ENCODE peak calls at places on chromosome 6, in five cellular contexts. R is SJSA1, M is Peyer's patch, D is thoracic aorta, E is HCT116. Y is an unnamed sample.

GRCh38 chr6:108872001-108872974 is 24.1 kb downstream of the ARMC2 start:
- DNase-seq in R (peak; percentile 13), M (peak; percentile 47), D (no peak), E (no peak), Y (no peak)

GRCh38 chr6:84860954-84861353 is 96.6 kb upstream of the TBX18 start:
- DNase-seq in R (no peak), M (no peak), D (no peak), E (no peak), Y (no peak)

GRCh38 chr6:46293641-46294316 is 123.0 kb upstream of the ENPP5 start:
- DNase-seq in R (no peak), M (no peak), D (no peak), E (no peak), Y (no peak)

GRCh38 chr6:113859349-113860164 is 2.4 kb downstream of the MARCKS start:
- DNase-seq in R (peak; percentile 66), M (no peak), D (no peak), E (no peak), Y (no peak)

GRCh38 chr6:28982476-28983266 is 22.4 kb downstream of the ZNF311 start:
- DNase-seq in R (no peak), M (no peak), D (no peak), E (no peak), Y (peak; percentile 77)

GRCh38 chr6:133286765-133287164 is 45.6 kb downstream of the EYA4 start:
- DNase-seq in R (no peak), M (no peak), D (no peak), E (no peak), Y (peak; percentile 12)

GRCh38 chr6:26104457-26105108 is 17.4 kb downstream of the HFE start:
- DNase-seq in R (no peak), M (no peak), D (no peak), E (peak; percentile 36), Y (no peak)

GRCh38 chr6:140193269-140193668 is 818.8 kb upstream of the CITED2 start:
- DNase-seq in R (no peak), M (no peak), D (no peak), E (no peak), Y (no peak)

GRCh38 chr6:48078092-48078491 is 32.9 kb downstream of the PTCHD4 start:
- DNase-seq in R (no peak), M (no peak), D (no peak), E (no peak), Y (no peak)

GRCh38 chr6:44001318-44001868 is 125.9 kb downstream of the MRPL14 start:
- DNase-seq in R (no peak), M (no peak), D (no peak), E (peak; percentile 54), Y (no peak)

GRCh38 chr6:93017213-93017612 is 402.1 kb downstream of the EPHA7 start:
- DNase-seq in R (no peak), M (no peak), D (no peak), E (no peak), Y (peak; percentile 26)

GRCh38 chr6:148928811-148929210 is 182.0 kb downstream of the UST start:
- DNase-seq in R (no peak), M (no peak), D (no peak), E (no peak), Y (peak; percentile 75)

GRCh38 chr6:56288347-56288746 is 41.0 kb upstream of the COL21A1 start:
- DNase-seq in R (no peak), M (no peak), D (no peak), E (no peak), Y (no peak)

GRCh38 chr6:5090603-5091002 is 5.5 kb downstream of the PPP1R3G start:
- DNase-seq in R (no peak), M (no peak), D (no peak), E (no peak), Y (no peak)

GRCh38 chr6:169884158-169884557 is 132.7 kb downstream of the ERMARD start:
- DNase-seq in R (no peak), M (no peak), D (no peak), E (no peak), Y (no peak)

GRCh38 chr6:40854592-40854991 is 184.4 kb downstream of the UNC5CL start:
- DNase-seq in R (no peak), M (no peak), D (no peak), E (no peak), Y (no peak)

DNA sequence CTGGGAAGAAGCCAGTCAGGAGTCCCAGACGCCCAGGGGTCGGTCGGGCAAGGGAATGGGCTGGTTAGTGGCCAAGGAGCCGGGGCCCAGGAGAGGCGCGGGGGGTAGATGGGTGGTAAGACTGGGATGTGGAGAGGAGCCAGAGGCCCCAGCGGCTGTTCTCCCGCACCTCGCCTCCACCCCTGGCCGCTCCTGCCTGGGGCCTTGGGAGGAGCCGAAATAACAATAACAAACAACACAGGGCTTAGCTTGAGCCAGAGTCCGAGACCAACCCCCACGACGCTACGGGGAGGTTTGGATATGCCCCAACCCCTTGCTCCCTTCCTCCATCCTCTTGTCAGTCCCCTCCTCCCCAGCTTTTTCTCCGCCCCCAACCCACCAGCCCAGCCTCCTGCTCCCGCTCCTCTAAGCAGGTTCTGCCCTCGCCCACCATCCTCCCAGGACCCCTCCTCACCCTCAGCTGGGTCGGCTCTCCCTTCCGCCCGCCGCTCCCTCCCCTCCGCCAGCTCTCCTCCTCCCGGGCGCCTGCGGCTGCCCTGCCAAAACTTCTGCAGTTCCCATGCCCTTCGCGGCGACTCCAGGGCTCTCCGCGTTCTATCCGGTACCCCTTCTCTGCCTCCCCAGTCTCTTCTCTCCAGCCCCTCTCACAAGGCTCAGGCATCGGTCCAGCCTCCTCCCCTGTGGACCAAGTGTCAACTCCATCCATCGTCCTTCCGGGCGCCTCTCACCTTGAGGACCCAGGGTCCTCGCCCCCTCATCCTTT is 1.1 kb downstream of the RNF39 start:
- DNase-seq in R (no peak), M (no peak), D (no peak), E (no peak), Y (peak; percentile 53)
- H3K27me3 ChIP-seq in R (peaks cover 64% of the 10 kb centered on the region), M (no peaks in the 10 kb centered on the region), D (peaks cover 17% of the 10 kb centered on the region), E (no peaks in the 10 kb centered on the region), Y (no peaks in the 10 kb centered on the region)

GRCh38 chr6:7041511-7042026 is 66.2 kb upstream of the RREB1 start:
- DNase-seq in R (no peak), M (no peak), D (no peak), E (no peak), Y (no peak)

GRCh38 chr6:7033202-7033601 is 74.6 kb upstream of the RREB1 start:
- DNase-seq in R (no peak), M (no peak), D (no peak), E (no peak), Y (no peak)

GRCh38 chr6:7034055-7034454 is 73.7 kb upstream of the RREB1 start:
- DNase-seq in R (no peak), M (no peak), D (no peak), E (no peak), Y (no peak)

DNA sequence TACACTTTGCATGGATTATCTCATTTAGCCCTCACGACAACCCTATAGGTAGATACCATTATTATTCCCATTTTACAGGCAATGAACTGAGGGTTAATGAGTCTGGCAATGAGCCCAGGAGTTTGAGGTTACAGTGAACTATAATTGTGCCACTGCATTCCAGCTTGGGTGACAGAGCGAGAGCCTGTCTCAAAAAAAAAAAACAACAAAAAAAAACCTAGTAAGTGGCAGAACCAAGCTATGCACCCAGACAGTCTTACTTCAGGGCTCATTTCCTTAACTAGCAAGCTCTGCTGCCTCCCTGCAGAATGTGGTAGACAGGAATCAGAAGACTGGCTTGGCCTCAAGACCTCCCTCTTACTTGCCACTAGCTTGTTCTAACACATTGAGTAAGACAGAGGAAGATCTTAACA is 71.9 kb upstream of the RREB1 start:
- DNase-seq in R (no peak), M (no peak), D (no peak), E (no peak), Y (no peak)
- H3K27ac ChIP-seq in R (no peak overlapping the region), M (no peak overlapping the region), D (no peak overlapping the region), E (no peak overlapping the region), Y (no peak overlapping the region)

DNA sequence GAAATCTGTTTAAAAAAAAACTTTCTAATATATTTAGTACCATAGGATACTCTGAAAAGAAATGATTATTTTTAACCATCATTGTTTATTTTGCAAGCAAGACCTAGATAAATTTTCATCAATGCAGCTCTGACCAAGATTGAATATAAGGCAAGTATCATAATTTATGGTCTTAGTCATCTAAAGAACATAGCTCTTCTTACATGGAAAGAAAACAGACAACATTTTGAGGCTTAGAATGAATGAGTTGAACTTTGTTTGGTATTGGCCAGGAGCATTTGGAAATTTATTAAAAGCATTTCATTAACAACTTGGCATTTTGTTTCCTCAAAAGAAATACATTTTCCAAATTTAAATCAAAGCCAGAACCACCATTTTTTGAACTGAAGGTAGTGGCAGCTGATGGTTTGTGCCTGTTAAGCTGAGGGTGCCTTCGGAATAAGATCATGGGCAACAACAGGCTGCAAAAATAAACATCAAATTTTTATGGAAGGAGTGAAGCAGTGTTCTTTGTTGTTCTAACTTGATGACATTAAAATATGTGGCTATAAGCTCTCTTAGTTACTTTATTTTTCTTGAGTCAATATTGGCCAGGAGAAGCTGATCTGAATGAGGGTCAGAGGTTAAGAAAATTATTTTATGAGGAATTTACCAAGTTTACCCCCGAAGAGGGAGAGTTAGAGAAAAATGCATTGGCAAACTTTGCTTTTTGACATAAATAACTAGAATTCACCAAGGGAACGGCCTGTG is 6.7 kb upstream of the ATXN1 start:
- DNase-seq in R (peak; percentile 70), M (no peak), D (no peak), E (no peak), Y (no peak)
- H3K4me1 ChIP-seq in R (peaks cover 72% of the 10 kb centered on the region), M (peaks cover 13% of the 10 kb centered on the region), D (peaks cover 21% of the 10 kb centered on the region), E (peaks cover 74% of the 10 kb centered on the region), Y (peaks cover 3% of the 10 kb centered on the region)

DNA sequence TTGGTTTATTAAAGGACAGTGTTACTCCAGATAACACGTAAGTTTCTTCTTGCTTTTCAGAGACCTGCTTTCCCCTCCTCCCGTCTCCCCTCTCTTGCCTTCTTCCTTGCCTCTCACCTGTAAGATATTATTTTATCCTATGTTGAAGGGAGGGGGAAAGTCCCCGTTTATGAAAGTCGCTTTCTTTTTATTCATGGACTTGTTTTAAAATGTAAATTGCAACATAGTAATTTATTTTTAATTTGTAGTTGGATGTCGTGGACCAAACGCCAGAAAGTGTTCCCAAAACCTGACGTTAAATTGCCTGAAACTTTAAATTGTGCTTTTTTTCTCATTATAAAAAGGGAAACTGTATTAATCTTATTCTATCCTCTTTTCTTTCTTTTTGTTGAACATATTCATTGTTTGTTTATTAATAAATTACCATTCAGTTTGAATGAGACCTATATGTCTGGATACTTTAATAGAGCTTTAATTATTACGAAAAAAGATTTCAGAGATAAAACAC is 2.7 kb downstream of the FOXC1 start:
- DNase-seq in R (no peak), M (no peak), D (no peak), E (no peak), Y (no peak)
- H3K27me3 ChIP-seq in R (no peaks in the 10 kb centered on the region), M (peaks cover 7% of the 10 kb centered on the region), D (no peaks in the 10 kb centered on the region), E (no peaks in the 10 kb centered on the region), Y (no peaks in the 10 kb centered on the region)

DNA sequence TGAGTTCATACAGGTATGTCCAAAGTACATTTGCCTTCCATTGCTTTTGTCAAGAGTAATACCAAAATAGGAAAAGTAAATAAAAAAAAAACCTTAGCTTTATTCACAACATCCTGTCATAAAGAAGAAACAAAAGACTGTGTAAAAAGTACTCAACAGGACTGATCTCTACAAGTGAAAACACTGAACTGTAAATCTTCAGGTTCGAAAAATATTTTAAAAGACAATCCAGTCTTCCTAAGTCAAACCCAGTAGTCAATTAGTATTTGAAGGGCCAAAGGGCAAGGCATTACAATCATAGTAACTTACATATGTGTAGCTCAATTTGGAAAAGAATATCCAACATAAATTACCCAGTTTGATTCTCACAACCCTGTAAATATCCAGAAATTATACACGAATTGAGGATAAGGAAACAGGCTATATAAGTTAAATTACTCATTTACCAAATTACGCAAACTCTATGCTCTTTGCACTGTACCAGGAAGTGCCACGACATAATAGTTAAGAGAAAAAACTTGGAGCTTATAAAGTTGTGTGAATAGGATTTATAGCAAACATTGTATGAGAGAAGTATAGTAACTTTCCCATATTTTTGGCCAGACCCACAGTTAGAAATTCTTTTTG is 21.2 kb downstream of the PTPRK start:
- DNase-seq in R (no peak), M (no peak), D (no peak), E (no peak), Y (no peak)
- H3K27ac ChIP-seq in R (no peak overlapping the region), M (peak overlapping the region; percentile 52), D (no peak overlapping the region), E (no peak overlapping the region), Y (no peak overlapping the region)

GRCh38 chr6:706819-707381 is 14.0 kb upstream of the EXOC2 start:
- DNase-seq in R (no peak), M (no peak), D (no peak), E (no peak), Y (no peak)
- H3K4me1 ChIP-seq in R (peaks cover 82% of the 10 kb centered on the region), M (no peaks in the 10 kb centered on the region), D (no peaks in the 10 kb centered on the region), E (no peaks in the 10 kb centered on the region), Y (no peaks in the 10 kb centered on the region)